ENCODE peak calls at places on chromosomes 4 and X, in nine cellular contexts. C is heart left ventricle, F is NB4, T is stomach, O is IMR-90, U is right lobe of liver, E is uterus, B is Peyer's patch, A is breast epithelium. W is an unnamed sample.

GRCh38 chr4:88729146-88729755 is 31.6 kb upstream of the NAP1L5 start:
- DNase-seq in C (no peak), O (no peak), T (no peak), F (no peak), U (no peak), B (no peak), E (no peak), A (no peak), W (no peak)

GRCh38 chr4:88179261-88179660 is 20.8 kb upstream of the ABCG2 start:
- DNase-seq in O (no peak), U (no peak), T (no peak), B (no peak), E (no peak), F (no peak), A (no peak), C (no peak), W (no peak)

GRCh38 chr4:177064724-177065394 is 244.8 kb upstream of the NEIL3 start:
- DNase-seq in E (no peak), C (no peak), O (no peak), T (no peak), A (no peak), F (peak), B (no peak), U (no peak), W (no peak)

GRCh38 chr4:83219344-83219990 is 65.1 kb downstream of the COQ2 start:
- DNase-seq in C (no peak), O (no peak), E (peak), U (no peak), F (no peak), T (peak), B (peak), A (peak), W (peak)

GRCh38 chr4:18020145-18020670 is 1.3 kb downstream of the LCORL start:
- DNase-seq in T (no peak), B (peak), U (peak), A (no peak), F (peak), O (peak), E (no peak), C (no peak), W (no peak)

GRCh38 chr4:70703695-70704332 is 15.5 kb downstream of the UTP3 start:
- DNase-seq in B (no peak), U (no peak), C (no peak), E (no peak), T (no peak), F (peak), A (no peak), O (peak), W (no peak)

GRCh38 chr4:53919605-53920004 is 144.8 kb downstream of the CHIC2 start:
- DNase-seq in B (no peak), U (no peak), C (no peak), T (no peak), E (no peak), O (no peak), F (no peak), A (no peak), W (peak)

GRCh38 chrX:109954333-109954732 is 48.6 kb upstream of the TMEM164 start:
- DNase-seq in E (no peak), B (no peak), O (no peak), U (no peak), A (no peak), F (no peak), C (no peak), T (no peak), W (no peak)

GRCh38 chr4:113052379-113052951 is 3.0 kb downstream of the ANK2 start:
- DNase-seq in T (no peak), B (no peak), E (no peak), A (no peak), C (no peak), F (peak), O (peak), U (no peak), W (no peak)

GRCh38 chr4:154064244-154064643 is 275.4 kb upstream of the SFRP2 start:
- DNase-seq in A (no peak), F (no peak), U (no peak), C (no peak), T (no peak), B (no peak), E (no peak), O (no peak), W (no peak)

GRCh38 chrX:139106111-139106510 is 394.6 kb upstream of the FGF13 start:
- DNase-seq in T (no peak), B (no peak), U (no peak), F (no peak), C (no peak), A (no peak), E (no peak), O (no peak), W (no peak)

GRCh38 chr4:2977116-2978097 is 14.0 kb downstream of the GRK4 start:
- DNase-seq in U (no peak), C (no peak), A (no peak), E (no peak), F (no peak), T (no peak), O (peak), B (no peak), W (no peak)

GRCh38 chr4:105548483-105548882 is 3.9 kb upstream of the ARHGEF38 start:
- DNase-seq in A (no peak), F (no peak), E (no peak), C (no peak), T (no peak), O (no peak), U (no peak), B (no peak), W (no peak)

GRCh38 chrX:113675278-113675677 is 834.6 kb upstream of the AMOT start:
- DNase-seq in B (no peak), C (no peak), F (no peak), T (no peak), O (no peak), A (no peak), U (no peak), E (no peak), W (no peak)

GRCh38 chr4:52824603-52825310 is 37.4 kb upstream of the RASL11B start:
- DNase-seq in E (no peak), F (no peak), T (peak), C (peak), B (no peak), A (no peak), U (no peak), O (peak), W (no peak)

GRCh38 chr4:148097811-148098210 is 344.4 kb downstream of the NR3C2 start:
- DNase-seq in T (no peak), B (no peak), A (no peak), O (no peak), C (no peak), E (no peak), U (no peak), F (no peak), W (no peak)

GRCh38 chrX:120560405-120560841 is 339 bp downstream of the CUL4B start:
- DNase-seq in U (no peak), T (peak), C (peak), O (peak), F (peak), E (no peak), A (peak), B (peak), W (peak)

GRCh38 chr4:165964591-165964990 is 91.6 kb downstream of the TLL1 start:
- DNase-seq in U (no peak), C (no peak), E (no peak), B (no peak), T (no peak), F (no peak), A (no peak), O (no peak), W (no peak)

GRCh38 chr4:189124149-189124758 is 816.4 kb upstream of the FRG1 start:
- DNase-seq in O (peak), F (peak), U (no peak), B (no peak), T (peak), A (no peak), E (no peak), C (no peak), W (peak)

GRCh38 chr4:72473434-72473900 is 95.6 kb downstream of the ADAMTS3 start:
- DNase-seq in F (peak), A (no peak), U (no peak), E (no peak), C (no peak), O (no peak), T (no peak), B (no peak), W (no peak)

GRCh38 chr4:77044458-77045124 is 31.2 kb downstream of the CCNI start:
- DNase-seq in E (no peak), B (no peak), A (no peak), U (no peak), O (peak), F (peak), T (no peak), C (no peak), W (no peak)

GRCh38 chr4:14920237-14920636 is 82.0 kb upstream of the CPEB2 start:
- DNase-seq in E (no peak), C (no peak), A (no peak), F (no peak), O (no peak), B (no peak), U (no peak), T (no peak), W (no peak)

GRCh38 chrX:153946910-153947769 is 2.7 kb upstream of the RENBP start:
- DNase-seq in T (peak), C (peak), E (peak), F (peak), B (peak), A (no peak), U (peak), O (peak), W (peak)

GRCh38 chr4:16270654-16271328 is 44.5 kb upstream of the TAPT1 start:
- DNase-seq in O (no peak), E (no peak), T (no peak), B (no peak), U (no peak), F (peak), A (no peak), C (no peak), W (no peak)

GRCh38 chr4:2101346-2102044 is 42.4 kb downstream of the NAT8L start:
- DNase-seq in T (no peak), O (peak), A (no peak), C (no peak), E (no peak), U (no peak), B (no peak), F (no peak), W (no peak)

GRCh38 chrX:76172325-76172887 is 456 bp upstream of the PBDC1 start:
- DNase-seq in C (no peak), F (no peak), O (no peak), T (no peak), A (no peak), U (no peak), B (no peak), E (no peak), W (no peak)

GRCh38 chr4:123777297-123777859 is 380.8 kb downstream of the SPRY1 start:
- DNase-seq in E (no peak), U (no peak), C (no peak), B (no peak), A (no peak), T (no peak), O (peak), F (no peak), W (no peak)

GRCh38 chrX:23816179-23816578 is 33.2 kb downstream of the SAT1 start:
- DNase-seq in T (no peak), E (no peak), B (no peak), C (no peak), A (no peak), O (no peak), U (no peak), F (no peak), W (no peak)

GRCh38 chrX:23813808-23814207 is 30.8 kb downstream of the SAT1 start:
- DNase-seq in O (no peak), A (no peak), F (no peak), C (no peak), B (no peak), T (no peak), U (no peak), E (no peak), W (no peak)

GRCh38 chrX:23815376-23815775 is 32.4 kb downstream of the SAT1 start:
- DNase-seq in U (no peak), T (no peak), C (no peak), F (no peak), E (no peak), B (no peak), A (no peak), O (no peak), W (no peak)

GRCh38 chrX:23810279-23810678 is 27.3 kb downstream of the SAT1 start:
- DNase-seq in T (no peak), F (no peak), E (no peak), U (no peak), A (no peak), B (no peak), O (no peak), C (no peak), W (no peak)

DNA sequence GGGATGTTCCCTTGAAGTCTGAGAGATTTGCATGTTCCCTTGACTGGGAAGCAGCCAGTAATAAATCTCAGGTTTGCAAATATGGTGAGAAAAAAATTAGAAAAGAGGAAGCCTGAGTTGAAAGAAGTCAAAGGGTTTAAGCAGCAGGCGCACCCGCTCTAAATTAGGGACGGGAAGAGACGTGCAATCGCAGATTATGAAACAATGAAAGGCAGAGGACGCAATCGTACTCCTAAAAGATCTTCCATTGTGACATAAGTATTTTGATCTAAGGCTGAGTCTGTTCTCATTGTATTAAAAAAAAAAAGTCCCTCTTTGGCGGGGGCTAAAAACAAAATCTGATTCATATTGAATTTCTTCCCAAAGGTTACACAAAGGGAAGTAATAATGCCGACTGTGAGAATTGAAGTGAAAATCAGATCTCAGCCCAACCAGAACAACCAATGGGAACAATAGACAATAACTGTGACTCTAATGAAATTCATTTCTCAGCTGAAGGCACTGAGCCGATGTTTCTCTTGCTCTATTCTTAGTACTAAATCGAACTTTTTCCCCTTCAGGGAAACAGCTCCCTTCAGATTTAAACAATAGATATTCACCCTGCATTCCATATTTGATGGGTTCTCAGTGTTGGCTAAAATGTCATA is 28.3 kb downstream of the SAT1 start:
- DNase-seq in T (no peak), B (no peak), A (no peak), U (no peak), O (no peak), E (no peak), F (peak), C (no peak), W (no peak)
- H3K4me3 ChIP-seq in T (no peak), B (no peak), A (peak), U (no peak), O (no peak), E (no peak), F (peak), C (no peak), W (no peak)

GRCh38 chr4:184286346-184286745 is 68.7 kb upstream of the ENPP6 start:
- DNase-seq in F (no peak), T (no peak), B (no peak), A (no peak), U (no peak), E (no peak), O (no peak), C (no peak), W (no peak)

GRCh38 chr4:184289179-184289535 is 71.5 kb upstream of the ENPP6 start:
- DNase-seq in T (no peak), A (no peak), O (no peak), F (no peak), U (no peak), E (no peak), C (no peak), B (no peak), W (no peak)

GRCh38 chr4:184292465-184292867 is 74.8 kb upstream of the ENPP6 start:
- DNase-seq in A (no peak), O (no peak), E (no peak), F (no peak), U (no peak), C (no peak), T (no peak), B (no peak), W (no peak)

GRCh38 chr4:184287697-184288255 is 70.1 kb upstream of the ENPP6 start:
- DNase-seq in U (no peak), B (no peak), E (no peak), O (peak), A (peak), C (no peak), F (no peak), T (peak), W (peak)

GRCh38 chr4:184288451-184289178 is 70.9 kb upstream of the ENPP6 start:
- DNase-seq in U (no peak), C (no peak), E (no peak), T (peak), O (no peak), B (peak), F (no peak), A (no peak), W (no peak)
- TF ChIP-seq POLR2A in U (no peak), C (no peak), E (no peak), T (no peak), O (no peak), B (no peak), F (no peak), A (no peak), W (no peak)

DNA sequence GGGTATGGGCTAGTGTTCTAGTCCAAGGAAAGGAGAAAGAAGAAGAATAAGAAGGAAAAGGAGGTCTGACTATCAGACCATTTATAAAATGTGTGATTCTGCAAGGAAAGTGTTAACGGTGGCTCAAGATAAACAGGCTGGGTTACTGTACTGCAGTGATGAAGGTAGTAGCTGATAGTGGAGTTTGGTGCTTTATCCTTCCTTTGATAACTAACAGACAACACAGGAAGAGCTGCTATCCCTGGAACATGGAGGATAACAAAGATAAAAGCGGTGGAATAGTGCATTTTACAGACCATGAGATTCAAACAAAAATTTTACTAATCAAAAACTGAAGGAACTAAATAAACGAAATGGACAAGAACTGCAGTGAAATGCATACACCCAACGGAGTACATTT is 2.5 kb downstream of the UNC5C start:
- DNase-seq in F (no peak), A (no peak), B (no peak), E (no peak), O (no peak), T (no peak), U (no peak), C (no peak), W (no peak)
- H3K4me3 ChIP-seq in F (peak), A (peak), B (no peak), E (no peak), O (no peak), T (peak), U (no peak), C (peak), W (no peak)

GRCh38 chr4:138242830-138243149 is 641 bp upstream of the SLC7A11 start:
- DNase-seq in F (no peak), C (no peak), U (no peak), T (no peak), B (no peak), O (no peak), E (no peak), A (no peak), W (no peak)

GRCh38 chr4:138241281-138242075 is 671 bp downstream of the SLC7A11 start:
- DNase-seq in E (no peak), F (peak), T (no peak), C (no peak), A (no peak), B (no peak), O (peak), U (no peak), W (peak)

GRCh38 chr4:138239496-138239895 is 2.7 kb downstream of the SLC7A11 start:
- DNase-seq in E (no peak), U (no peak), B (no peak), A (no peak), O (no peak), T (no peak), F (no peak), C (no peak), W (no peak)

GRCh38 chr4:138243369-138243768 is 1.2 kb upstream of the SLC7A11 start:
- DNase-seq in U (no peak), T (no peak), O (no peak), F (no peak), E (no peak), B (no peak), C (no peak), A (no peak), W (no peak)

DNA sequence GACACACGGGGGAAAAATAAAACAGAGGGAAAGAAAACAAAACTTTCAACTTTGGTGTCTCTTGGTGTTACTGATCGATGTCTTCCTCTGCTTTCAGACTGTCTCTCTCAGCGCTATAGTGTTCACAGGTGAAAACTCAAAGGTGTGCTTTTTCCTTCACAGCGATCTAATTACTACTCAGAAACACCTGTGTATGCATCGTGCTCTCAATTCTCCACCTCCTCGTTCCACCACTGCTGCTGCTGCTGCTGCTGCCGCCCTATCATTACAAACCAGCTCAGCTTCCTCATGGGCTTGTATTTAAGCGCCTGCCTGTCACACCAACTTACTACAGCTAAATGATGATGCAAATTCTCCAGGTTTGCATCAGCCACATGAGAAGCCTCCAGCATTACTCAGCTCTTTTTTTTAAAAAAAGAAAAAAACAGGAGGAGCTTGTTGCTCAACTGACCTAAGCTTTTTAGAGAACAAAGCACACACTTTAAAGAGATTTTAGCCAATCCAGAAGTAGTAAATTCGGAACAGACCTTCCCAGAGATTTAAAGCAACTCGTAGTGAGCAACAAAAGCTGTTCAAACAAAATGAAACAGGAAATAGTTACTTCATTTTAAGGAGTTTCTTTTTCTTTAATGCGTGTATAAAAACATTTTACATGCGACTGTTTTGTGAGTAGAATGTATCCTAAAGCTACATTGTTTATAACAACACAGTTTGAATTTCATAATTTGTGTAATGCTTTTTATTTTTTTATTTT is at the start of gene SLC7A11:
- DNase-seq in C (peak), F (peak), A (peak), O (peak), B (peak), U (peak), E (peak), T (peak), W (peak)
- TF ChIP-seq POLR2A in C (no peak), F (peak), A (no peak), O (peak), B (peak), U (peak), E (peak), T (no peak), W (peak)

GRCh38 chr4:7356667-7357295 is 77.9 kb downstream of the PSAPL1 start:
- DNase-seq in U (no peak), A (no peak), O (no peak), B (no peak), E (no peak), F (no peak), T (no peak), C (no peak), W (no peak)

GRCh38 chr4:7355795-7356194 is 78.9 kb downstream of the PSAPL1 start:
- DNase-seq in F (no peak), T (no peak), E (no peak), O (no peak), C (no peak), B (no peak), A (no peak), U (no peak), W (no peak)

GRCh38 chr4:7353846-7354610 is 80.7 kb downstream of the PSAPL1 start:
- DNase-seq in C (no peak), B (no peak), O (no peak), F (no peak), E (no peak), T (no peak), A (no peak), U (no peak), W (no peak)

GRCh38 chr4:7353046-7353790 is 81.5 kb downstream of the PSAPL1 start:
- DNase-seq in U (no peak), O (no peak), F (no peak), C (no peak), B (no peak), A (no peak), T (no peak), E (no peak), W (no peak)

GRCh38 chr4:7354937-7355336 is 79.8 kb downstream of the PSAPL1 start:
- DNase-seq in T (no peak), A (no peak), C (no peak), U (no peak), O (peak), E (no peak), B (no peak), F (no peak), W (no peak)
- H3K4me3 ChIP-seq in T (no peak), A (no peak), C (no peak), U (no peak), O (no peak), E (no peak), B (no peak), F (no peak), W (no peak)

W was measured in body of pancreas.